ENCODE peak calls at places on chromosome 3, in eight cellular contexts. Y is stimulated activated CD4-positive, alpha-beta T cell treated with anti-CD3 and anti-CD28 coated beads, Interleukin-4, amount 100 ng/mL, for 4 hours; I is Right ventricle myocardium inferior; E is activated naive CD8-positive, alpha-beta T cell treated with anti-CD3 and anti-CD28 coated beads, Interleukin-2, amount 50 U/mL, for 24 hours; F is fibroblast of villous mesenchyme; V is effector CD4-positive, alpha-beta T cell; M is transverse colon; P is heart left ventricle. Q is an unnamed sample.

GRCh38 chr3:117441851-117442250 is 732.3 kb downstream of the TUSC7 start:
- DNase-seq in E (no peak), F (no peak), I (no peak), V (no peak), M (no peak), Y (no peak), P (no peak), Q (no peak)

GRCh38 chr3:150520408-150520807 is 25.9 kb downstream of the SERP1 start:
- DNase-seq in Y (no peak), M (no peak), E (no peak), V (no peak), F (no peak), I (no peak), P (no peak), Q (no peak)

GRCh38 chr3:127951276-127951675 is 36.2 kb downstream of the KBTBD12 start:
- DNase-seq in E (no peak), P (no peak), Y (no peak), I (no peak), V (no peak), F (no peak), M (no peak), Q (no peak)

GRCh38 chr3:186099178-186099577 is 9.7 kb downstream of the ETV5 start:
- DNase-seq in V (no peak), M (peak), F (peak), P (peak), Y (no peak), I (peak), E (no peak), Q (peak)

GRCh38 chr3:14576163-14576562 is 36.0 kb upstream of the GRIP2 start:
- DNase-seq in I (no peak), Y (no peak), M (no peak), F (no peak), E (no peak), P (no peak), V (no peak), Q (no peak)

GRCh38 chr3:119700269-119700919 is 2.4 kb upstream of the CFAP91 start:
- DNase-seq in Y (peak), I (no peak), E (peak), M (peak), V (peak), F (peak), P (peak), Q (no peak)

GRCh38 chr3:19348929-19349564 is 200.7 kb downstream of the KCNH8 start:
- DNase-seq in E (no peak), V (no peak), F (peak), P (no peak), I (no peak), M (no peak), Y (no peak), Q (no peak)

GRCh38 chr3:21672303-21672702 is 78.7 kb downstream of the ZNF385D start:
- DNase-seq in V (no peak), E (no peak), F (peak), Y (no peak), P (no peak), I (no peak), M (no peak), Q (no peak)

GRCh38 chr3:169244119-169244864 is 419.2 kb downstream of the MECOM start:
- DNase-seq in F (no peak), P (no peak), E (no peak), V (no peak), M (no peak), Y (no peak), I (no peak), Q (peak)

Q was measured in SK-N-MC.